ENCODE peak calls at places on chromosomes 5 and 9, in five cellular contexts. E is ascending aorta; Q is HCT116; T is CD4-positive, alpha-beta memory T cell; Z is heart right ventricle. H is an unnamed sample.

GRCh38 chr9:76603448-76603895 is 144.5 kb downstream of the GCNT1 start:
- DNase-seq in E (no peak), Q (no peak), T (no peak), Z (peak), H (no peak)

GRCh38 chr9:86488794-86489193 is 134.6 kb upstream of the TUT7 start:
- DNase-seq in E (no peak), Q (no peak), T (no peak), Z (no peak), H (no peak)

GRCh38 chr5:850511-851006 is at the start of gene ZDHHC11:
- DNase-seq in E (no peak), Q (no peak), T (no peak), Z (peak), H (peak)

GRCh38 chr9:117938086-117938485 is 233.9 kb downstream of the TLR4 start:
- DNase-seq in E (no peak), Q (no peak), T (no peak), Z (no peak), H (no peak)

GRCh38 chr5:107476783-107477182 is 194.0 kb downstream of the EFNA5 start:
- DNase-seq in E (no peak), Q (no peak), T (peak), Z (no peak), H (no peak)

GRCh38 chr5:122880170-122880689 is 34.8 kb downstream of the SNX24 start:
- DNase-seq in E (no peak), Q (no peak), T (no peak), Z (no peak), H (no peak)

GRCh38 chr5:98510111-98510510 is 263.4 kb upstream of the RGMB start:
- DNase-seq in E (no peak), Q (no peak), T (no peak), Z (no peak), H (peak)

GRCh38 chr9:111957856-111958631 is 61.4 kb downstream of the UGCG start:
- DNase-seq in E (no peak), Q (no peak), T (peak), Z (no peak), H (no peak)

GRCh38 chr9:83978992-83979811 is 813 bp downstream of the HNRNPK start:
- DNase-seq in E (peak), Q (no peak), T (peak), Z (peak), H (peak)

GRCh38 chr5:8184455-8185063 is 315.6 kb downstream of the MTRR start:
- DNase-seq in E (no peak), Q (no peak), T (peak), Z (no peak), H (no peak)

DNA sequence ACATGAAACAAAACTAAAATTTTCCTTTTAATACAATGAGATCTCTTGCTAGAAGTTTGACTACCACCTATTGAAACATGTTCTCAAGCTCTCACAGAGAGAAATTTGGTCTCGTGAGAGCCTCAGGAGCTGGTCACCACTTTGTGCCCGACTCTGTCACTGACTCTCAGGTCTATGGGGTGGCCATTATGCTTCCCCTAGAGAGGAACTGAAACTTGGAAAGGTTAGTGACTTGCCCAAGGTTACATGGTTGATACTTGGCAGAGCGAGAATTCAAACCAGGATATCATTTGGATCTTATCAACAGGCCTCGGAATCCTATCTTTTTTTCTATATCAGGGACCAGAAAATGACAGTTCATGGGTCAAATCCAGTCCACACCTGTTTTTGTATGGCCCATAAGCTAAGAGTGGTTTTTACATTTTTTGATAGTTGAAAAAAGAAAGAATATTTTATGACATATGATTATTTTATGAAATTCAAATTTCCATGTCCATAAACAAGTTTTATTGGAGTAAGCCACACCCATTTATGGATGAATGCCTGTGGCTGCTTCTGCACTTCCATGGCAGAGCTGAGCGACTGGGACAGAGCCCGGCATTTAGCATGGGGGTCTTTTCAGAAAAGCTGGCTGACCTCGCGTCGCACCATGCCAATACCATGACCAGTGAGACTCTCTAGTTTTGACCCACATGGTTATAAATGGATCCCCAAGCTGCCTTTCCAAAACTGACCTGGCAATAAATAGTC is 44.8 kb upstream of the EQTN start:
- DNase-seq in E (no peak), Q (no peak), T (no peak), Z (no peak), H (no peak)
- H3K27ac ChIP-seq in E (peak), Q (no peak), T (no peak), Z (no peak), H (no peak)

DNA sequence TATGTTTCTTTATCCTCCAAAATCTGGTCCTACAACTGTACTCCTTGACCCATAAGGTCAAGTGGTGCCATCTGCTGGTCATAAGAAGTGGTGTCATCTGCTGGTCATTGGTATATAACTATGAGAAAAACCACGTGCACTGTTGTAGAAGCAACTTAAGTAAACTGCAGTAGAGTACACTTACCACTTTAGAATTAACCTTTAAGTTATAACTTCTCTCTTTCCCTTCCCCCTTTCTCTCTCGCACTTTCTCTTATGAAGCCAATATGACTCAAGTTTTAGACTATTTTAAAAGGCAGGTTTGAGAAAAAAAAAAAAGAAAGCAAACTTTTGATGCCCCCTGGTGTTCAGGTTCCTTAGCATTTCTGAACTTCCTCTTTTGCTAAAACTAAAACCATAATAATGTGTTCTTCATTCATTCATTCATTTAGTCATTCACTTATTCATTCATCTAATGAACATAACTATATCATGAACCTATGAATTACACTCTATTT is 12.8 kb upstream of the MTAP start:
- DNase-seq in E (no peak), Q (peak), T (peak), Z (peak), H (peak)
- H3K4me3 ChIP-seq in E (no peak), Q (no peak), T (no peak), Z (no peak), H (no peak)

GRCh38 chr9:136615631-136616306 is 46.9 kb upstream of the EGFL7 start:
- DNase-seq in E (no peak), Q (no peak), T (no peak), Z (no peak), H (no peak)
- H3K27ac ChIP-seq in E (no peak), Q (no peak), T (no peak), Z (peak), H (no peak)

DNA sequence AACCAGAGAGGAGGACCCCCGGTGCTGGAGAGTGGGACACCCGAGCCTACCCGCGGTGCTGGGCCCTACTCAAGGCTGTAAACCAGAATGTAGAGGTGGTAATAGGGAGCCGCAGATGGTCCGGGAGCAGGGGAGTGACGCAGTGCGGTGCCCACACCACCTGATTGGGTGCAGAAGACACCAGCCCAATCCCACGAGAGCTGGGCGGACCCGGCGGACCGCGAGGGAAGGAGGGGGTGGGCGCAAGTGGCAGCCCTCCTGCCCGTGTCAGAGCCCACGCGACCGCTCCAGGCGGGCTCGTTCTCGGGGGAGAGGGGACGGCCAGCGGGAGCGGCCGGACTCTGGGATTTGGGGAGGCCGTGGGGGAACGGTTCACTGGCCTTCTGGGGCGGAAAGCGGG is 71.2 kb downstream of the C9orf50 start:
- DNase-seq in E (no peak), Q (no peak), T (no peak), Z (no peak), H (peak)
- H3K4me3 ChIP-seq in E (peak), Q (peak), T (no peak), Z (peak), H (peak)

H was measured in Peyer's patch.